ENCODE peak calls at places on chromosomes 16 and 17, in six cellular contexts. M is HEK293T, U is A549, R is GM12878, D is IMR-90, C is K562. I is an unnamed sample.

GRCh38 chr16:48608871-48609452 is 1.0 kb downstream of the N4BP1 start:
- DNase-seq in D (no peak), M (peak; percentile 26), C (no peak), R (no peak), U (no peak), I (no peak)

GRCh38 chr16:46812781-46813555 is 18.0 kb downstream of the C16orf87 start:
- DNase-seq in D (no peak), U (no peak), R (no peak), C (no peak), M (no peak), I (no peak)

GRCh38 chr16:69106491-69107291 is 1.2 kb downstream of the HAS3 start:
- DNase-seq in D (no peak), U (peak; percentile 36), R (no peak), C (no peak), M (no peak), I (no peak)

GRCh38 chr16:16148755-16149154 is 74.5 kb downstream of the ABCC6 start:
- DNase-seq in U (no peak), R (no peak), M (no peak), D (no peak), C (no peak), I (no peak)

GRCh38 chr17:29168079-29168758 is 12.0 kb downstream of the MYO18A start:
- DNase-seq in M (no peak), C (no peak), U (no peak), D (no peak), R (no peak), I (no peak)

GRCh38 chr16:72236866-72237265 is 64.9 kb upstream of the PMFBP1 start:
- DNase-seq in R (no peak), M (no peak), C (no peak), U (no peak), D (no peak), I (no peak)

GRCh38 chr16:23354246-23354645 is 52.1 kb downstream of the SCNN1B start:
- DNase-seq in M (no peak), R (no peak), C (peak; percentile 25), U (no peak), D (no peak), I (no peak)

GRCh38 chr16:11597268-11597690 is 10.6 kb upstream of the LITAF start:
- DNase-seq in R (no peak), M (no peak), C (peak; percentile 26), D (no peak), U (no peak), I (no peak)

GRCh38 chr16:72308396-72308795 is 136.4 kb upstream of the PMFBP1 start:
- DNase-seq in C (no peak), D (no peak), M (no peak), R (no peak), U (no peak), I (no peak)

GRCh38 chr16:8893426-8893825 is 11.3 kb downstream of the LITAFD start:
- DNase-seq in R (no peak), M (no peak), D (no peak), U (no peak), C (no peak), I (no peak)

GRCh38 chr17:39926588-39927100 is 757 bp downstream of the ORMDL3 start:
- DNase-seq in M (peak; percentile 22), R (no peak), U (peak; percentile 62), C (peak; percentile 79), D (no peak), I (peak; percentile 78)

GRCh38 chr17:18187816-18188761 is 4.5 kb downstream of the ALKBH5 start:
- DNase-seq in M (no peak), D (peak; percentile 23), R (no peak), U (no peak), C (no peak), I (no peak)

GRCh38 chr16:87765473-87765775 is 362 bp downstream of the KLHDC4 start:
- DNase-seq in D (peak; percentile 7), R (no peak), C (peak; percentile 40), M (peak; percentile 37), U (no peak), I (no peak)

GRCh38 chr16:35170610-35171009 is 1711.2 kb downstream of the TP53TG3F start:
- DNase-seq in M (no peak), C (no peak), R (no peak), D (no peak), U (no peak), I (no peak)

GRCh38 chr16:31525113-31525512 is 2.6 kb upstream of the AHSP start:
- DNase-seq in D (no peak), U (no peak), R (no peak), M (no peak), C (no peak), I (no peak)

GRCh38 chr16:27330542-27330941 is 16.8 kb downstream of the IL4R start:
- DNase-seq in R (no peak), D (peak; percentile 98), M (no peak), U (no peak), C (no peak), I (no peak)

GRCh38 chr17:179721-180379 is 1.6 kb downstream of the DOC2B start:
- DNase-seq in C (no peak), D (no peak), R (no peak), M (no peak), U (no peak), I (no peak)

GRCh38 chr17:49456172-49456965 is 38.7 kb upstream of the NGFR start:
- DNase-seq in U (no peak), R (no peak), C (no peak), M (no peak), D (peak; percentile 89), I (no peak)

GRCh38 chr17:38800237-38800760 is 943 bp upstream of the PIP4K2B start:
- DNase-seq in C (no peak), D (no peak), U (no peak), M (no peak), R (no peak), I (no peak)

GRCh38 chr16:59060212-59060611 is 326.1 kb upstream of the GOT2 start:
- DNase-seq in D (peak; percentile 84), R (no peak), C (no peak), M (no peak), U (no peak), I (no peak)

GRCh38 chr17:1829579-1830257 is at the start of the genes RPA1 and SMYD4:
- DNase-seq in C (peak; percentile 91), R (peak; percentile 48), U (peak; percentile 98), D (peak; percentile 79), M (peak; percentile 97), I (peak; percentile 75)

GRCh38 chr17:4968166-4968915 is 724 bp upstream of the SPAG7 start:
- DNase-seq in R (no peak), U (peak; percentile 38), D (no peak), C (peak; percentile 16), M (no peak), I (no peak)
- TF ChIP-seq BHLHE40 in R (no peak), U (no peak), D (no peak), C (no peak), M (no peak), I (no peak)

DNA sequence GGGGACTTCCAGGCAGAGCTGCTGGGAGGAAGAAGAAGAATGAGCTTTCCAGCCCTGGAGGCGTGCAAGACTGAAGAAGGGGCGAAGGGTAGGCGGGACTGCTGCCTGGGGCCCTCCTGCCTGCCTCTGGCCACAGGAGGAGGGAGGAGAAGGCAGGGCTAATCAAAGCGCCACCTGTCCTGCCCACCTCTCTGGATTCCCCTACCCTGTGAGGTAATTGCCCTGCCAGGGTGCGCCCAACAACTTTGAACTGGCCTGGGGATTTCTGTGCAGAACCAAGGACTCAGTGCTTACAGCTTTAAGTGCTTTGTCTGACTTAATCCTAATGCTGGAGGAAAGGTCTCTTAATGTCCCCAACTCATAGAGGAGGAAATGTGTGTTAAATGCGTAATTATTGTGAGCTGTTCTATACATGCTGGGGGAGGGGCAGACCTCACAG is at the start of gene NOXO1:
- DNase-seq in M (no peak), R (no peak), U (no peak), D (no peak), C (no peak), I (no peak)
- TF ChIP-seq BHLHE40 in M (no peak), R (peak; percentile 8), U (no peak), D (no peak), C (no peak), I (no peak)

GRCh38 chr17:22512997-22513538 is 820.7 kb downstream of the KCNJ18 start:
- DNase-seq in D (no peak), U (no peak), C (peak; percentile 53), M (peak; percentile 5), R (no peak), I (no peak)
- TF ChIP-seq BHLHE40 in D (no peak), U (no peak), C (no peak), M (no peak), R (no peak), I (no peak)

GRCh38 chr17:70345061-70345460 is 175.7 kb downstream of the KCNJ2 start:
- DNase-seq in M (no peak), C (no peak), R (no peak), U (no peak), D (no peak), I (no peak)

GRCh38 chr17:70343134-70343533 is 173.8 kb downstream of the KCNJ2 start:
- DNase-seq in C (no peak), R (no peak), U (no peak), D (no peak), M (no peak), I (no peak)

GRCh38 chr17:70338946-70339354 is 169.6 kb downstream of the KCNJ2 start:
- DNase-seq in D (no peak), M (no peak), U (no peak), R (no peak), C (no peak), I (no peak)

DNA sequence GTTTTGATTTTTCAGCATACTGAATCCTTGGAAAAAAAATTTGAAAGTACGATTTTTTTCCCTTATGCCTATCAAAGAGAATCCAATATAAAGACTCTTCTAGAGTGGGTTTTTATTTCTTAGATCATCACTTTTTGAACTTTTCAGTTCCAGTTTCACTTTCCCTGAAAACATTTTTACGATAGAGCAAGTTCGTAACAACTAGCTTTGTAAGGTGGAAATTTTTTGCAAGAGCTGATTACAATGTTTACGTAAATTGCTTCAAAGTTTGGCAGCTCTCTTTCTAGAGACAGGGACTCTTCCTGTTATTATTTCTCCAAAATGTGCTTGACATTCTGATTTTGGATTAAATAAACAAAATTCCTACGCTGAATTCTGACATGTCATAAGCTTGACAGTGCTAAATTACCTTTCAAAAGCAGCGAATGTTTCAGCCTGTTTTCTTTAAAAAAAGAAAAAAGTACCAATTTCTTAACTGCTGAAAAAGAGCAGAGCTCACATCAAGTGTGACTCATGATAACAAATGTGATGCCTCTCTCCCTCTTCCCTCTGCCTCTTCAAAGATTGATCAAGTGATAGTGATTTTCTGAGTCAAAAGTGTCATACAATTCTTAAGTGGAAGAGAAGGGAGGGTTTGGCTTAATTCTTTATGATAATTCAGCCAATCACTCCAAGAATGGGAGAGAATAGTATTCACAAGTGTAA is 175.2 kb downstream of the KCNJ2 start:
- DNase-seq in R (no peak), D (peak; percentile 27), U (no peak), M (no peak), C (no peak), I (no peak)
- TF ChIP-seq BHLHE40 in R (no peak), D (no peak), U (no peak), M (no peak), C (no peak), I (no peak)

DNA sequence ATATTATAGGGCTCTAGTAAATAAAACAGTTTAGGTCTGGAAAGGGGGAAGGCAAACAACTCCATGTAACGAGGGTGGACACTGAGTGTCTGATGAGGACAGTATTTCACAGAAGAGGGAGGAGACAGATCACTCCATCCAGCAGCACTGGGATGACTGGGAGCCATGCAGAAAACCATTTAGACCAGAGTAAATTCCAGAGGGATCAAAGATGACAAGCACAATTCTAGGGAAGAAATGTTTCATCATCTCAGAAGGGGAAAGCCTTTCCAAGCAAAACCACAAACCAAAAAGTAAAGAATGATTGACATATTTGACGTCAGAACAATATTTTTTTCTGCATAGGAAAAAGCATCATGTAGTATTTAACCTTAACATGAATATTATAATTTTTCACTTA is 4.7 kb downstream of the DNASE1 start:
- DNase-seq in C (no peak), D (peak; percentile 5), M (no peak), R (no peak), U (no peak), I (no peak)
- TF ChIP-seq BHLHE40 in C (no peak), D (no peak), M (no peak), R (no peak), U (no peak), I (no peak)

GRCh38 chr17:76727745-76728456 is 1.3 kb downstream of the METTL23 start:
- DNase-seq in U (no peak), R (peak; percentile 31), M (no peak), C (peak; percentile 28), D (no peak), I (no peak)
- TF ChIP-seq BHLHE40 in U (no peak), R (no peak), M (no peak), C (no peak), D (no peak), I (no peak)

I was measured in HepG2.